ENCODE peak calls at places on chromosomes 12 and 14, in eight cellular contexts. S is cardiac muscle cell, L is gastrocnemius medialis, V is tibial artery, P is aorta, O is ovary, J is dorsolateral prefrontal cortex, B is upper lobe of right lung. H is an unnamed sample. For H3K27me3, the result is how much of the 10 kb centered on the place peaks cover.

GRCh38 chr12:88310069-88310468 is 168.0 kb downstream of the TMTC3 start:
- DNase-seq in P (no peak), L (peak), O (no peak), B (no peak), V (peak), J (no peak), S (peak), H (no peak)

GRCh38 chr14:50971122-50971781 is 27.0 kb upstream of the PYGL start:
- DNase-seq in P (no peak), J (no peak), S (no peak), O (no peak), V (no peak), B (no peak), L (no peak), H (no peak)

GRCh38 chr12:117587646-117588287 is 226.3 kb upstream of the NOS1 start:
- DNase-seq in O (peak), V (peak), J (peak), L (peak), B (peak), P (no peak), S (peak), H (peak)

GRCh38 chr14:67622675-67623074 is 3.0 kb downstream of the ARG2 start:
- DNase-seq in S (peak), J (no peak), V (peak), P (no peak), B (no peak), L (peak), O (no peak), H (peak)

GRCh38 chr14:91774138-91775096 is 42.5 kb upstream of the CATSPERB start:
- DNase-seq in O (no peak), L (no peak), S (no peak), V (no peak), B (no peak), J (no peak), P (no peak), H (no peak)

GRCh38 chr12:103785243-103786031 is 55.6 kb downstream of the NT5DC3 start:
- DNase-seq in P (no peak), O (no peak), B (no peak), J (no peak), S (no peak), V (no peak), L (no peak), H (no peak)

GRCh38 chr12:66594688-66595087 is 84.2 kb downstream of the GRIP1 start:
- DNase-seq in V (no peak), J (no peak), P (no peak), S (no peak), L (no peak), O (no peak), B (no peak), H (no peak)

GRCh38 chr12:116099664-116100432 is 177.6 kb downstream of the MED13L start:
- DNase-seq in S (no peak), O (no peak), P (no peak), J (no peak), L (no peak), B (no peak), V (no peak), H (no peak)

GRCh38 chr14:73008501-73008900 is 18.4 kb downstream of the ZFYVE1 start:
- DNase-seq in O (no peak), J (no peak), S (peak), L (peak), B (no peak), V (no peak), P (no peak), H (no peak)

GRCh38 chr14:33454707-33455106 is 496.2 kb downstream of the EGLN3 start:
- DNase-seq in V (no peak), L (no peak), J (no peak), P (no peak), B (no peak), S (no peak), O (no peak), H (no peak)

GRCh38 chr14:78836777-78837176 is 666.6 kb downstream of the NRXN3 start:
- DNase-seq in L (peak), P (no peak), B (no peak), J (no peak), S (peak), O (no peak), V (no peak), H (no peak)

GRCh38 chr12:91899056-91899455 is 246.6 kb downstream of the BTG1 start:
- DNase-seq in P (no peak), L (no peak), J (no peak), S (no peak), O (no peak), V (no peak), B (no peak), H (no peak)

DNA sequence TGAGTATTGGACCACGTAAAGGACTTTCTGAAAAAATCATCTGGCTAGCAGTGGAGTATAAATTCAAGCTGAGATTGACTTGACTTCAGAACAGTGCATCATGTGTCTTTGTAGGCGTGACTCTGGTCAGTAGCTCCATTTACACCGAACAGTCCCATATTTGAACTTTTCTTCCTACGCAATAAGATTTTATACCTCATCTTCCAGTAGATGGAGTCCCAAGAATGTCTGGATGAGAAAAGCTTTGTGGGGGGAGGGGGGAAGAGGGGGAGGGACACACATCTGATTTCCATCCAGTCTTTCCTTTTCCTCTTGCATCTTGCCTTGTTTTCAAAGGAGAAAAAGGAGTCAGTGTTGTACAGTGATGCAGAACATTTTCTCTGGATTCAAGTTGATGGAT is 241.0 kb downstream of the EMP1 start:
- DNase-seq in J (no peak), L (no peak), O (no peak), P (no peak), S (no peak), V (no peak), B (no peak), H (no peak)
- H3K27me3 ChIP-seq in J (under half), L (under half), O (under half), P (under half), S (under half), V (under half), B (under half), H (under half)

GRCh38 chr14:103969961-103970360 is 27.6 kb upstream of the RD3L start:
- DNase-seq in O (no peak), J (no peak), S (no peak), B (no peak), V (no peak), P (no peak), L (no peak), H (no peak)
- H3K4me3 ChIP-seq in O (no peak), J (no peak), S (no peak), B (no peak), V (no peak), P (no peak), L (no peak), H (no peak)

GRCh38 chr14:94710731-94711130 is 59.2 kb downstream of the GSC start:
- DNase-seq in L (no peak), V (no peak), B (no peak), S (no peak), O (no peak), J (no peak), P (no peak), H (no peak)
- H3K27ac ChIP-seq in L (no peak), V (no peak), B (no peak), S (no peak), O (no peak), J (no peak), P (no peak), H (no peak)

DNA sequence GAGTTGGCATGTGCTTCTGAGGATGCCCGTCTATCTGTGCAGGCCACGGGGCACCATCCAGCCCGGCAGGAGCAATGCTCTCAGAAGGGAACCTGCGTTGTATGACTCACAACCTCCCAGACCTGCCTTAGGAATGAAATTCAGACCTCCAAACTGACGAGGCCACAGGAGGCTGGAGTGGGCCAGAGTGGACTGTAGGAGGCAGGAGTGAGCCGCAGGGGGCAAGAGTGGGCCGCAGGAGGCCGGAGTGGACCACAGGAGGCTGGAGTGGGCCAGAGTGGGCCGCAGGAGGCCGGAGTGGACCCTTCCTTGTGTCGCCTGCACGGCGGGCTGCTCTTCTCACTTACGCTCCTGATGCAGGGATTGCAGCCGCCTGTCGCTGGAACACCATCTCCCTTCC is 11.1 kb upstream of the FBRSL1 start:
- DNase-seq in V (no peak), J (no peak), O (no peak), L (no peak), P (no peak), B (no peak), S (no peak), H (no peak)
- H3K27me3 ChIP-seq in V (under half), J (under half), O (under half), L (under half), P (under half), B (under half), S (under half), H (under half)

DNA sequence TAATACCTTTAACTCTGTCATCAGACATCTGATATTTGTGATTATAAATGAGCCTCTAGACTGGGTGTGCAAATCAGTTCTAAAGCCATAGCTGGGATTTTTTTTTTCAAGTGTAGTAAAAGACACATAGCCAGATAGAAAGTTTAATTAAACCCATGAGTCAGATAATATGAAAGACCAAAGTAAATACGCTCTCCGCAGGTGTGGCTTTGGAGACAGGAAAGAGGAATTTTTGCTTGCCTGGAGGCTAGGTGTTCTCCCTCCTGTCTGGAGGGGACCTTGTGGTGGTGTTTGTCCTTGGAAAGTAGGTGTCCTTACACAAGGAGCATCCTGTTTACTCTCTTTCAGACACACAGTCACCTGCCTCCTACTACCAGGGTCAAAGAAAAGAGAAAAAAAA is 61.0 kb downstream of the GALNT8 start:
- DNase-seq in B (no peak), S (no peak), V (no peak), P (no peak), L (no peak), J (no peak), O (no peak), H (no peak)
- H3K4me3 ChIP-seq in B (no peak), S (no peak), V (no peak), P (no peak), L (no peak), J (no peak), O (no peak), H (no peak)

DNA sequence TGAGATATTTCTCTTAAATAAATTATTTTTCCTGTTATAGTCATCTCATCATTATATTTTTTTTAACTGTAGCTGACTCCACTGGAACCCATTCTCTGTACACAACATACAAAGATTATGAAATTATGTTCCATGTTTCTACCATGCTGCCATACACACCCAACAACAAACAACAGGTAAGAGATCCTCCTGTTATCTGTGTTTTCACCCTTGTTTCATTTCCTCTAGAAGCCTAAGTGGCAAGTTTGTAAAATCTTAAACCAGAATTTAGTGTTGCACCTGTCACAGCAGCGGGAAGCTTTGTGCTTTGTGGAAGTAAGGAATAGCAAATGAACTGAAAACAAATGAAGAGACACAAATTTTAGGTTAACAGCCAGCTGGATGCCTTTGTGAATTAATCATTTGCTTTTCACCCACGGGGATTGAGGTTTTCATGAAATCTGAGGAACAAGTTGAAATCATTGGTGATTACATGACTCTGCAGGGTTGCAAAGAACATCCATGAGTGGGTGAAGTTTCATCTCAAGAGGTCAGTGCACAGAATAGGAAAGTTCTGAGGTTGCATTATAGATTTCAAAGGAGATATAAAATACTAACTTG is 273.9 kb upstream of the RGS6 start:
- DNase-seq in V (no peak), L (no peak), O (no peak), B (no peak), J (no peak), P (no peak), S (peak), H (no peak)
- H3K27ac ChIP-seq in V (peak), L (no peak), O (no peak), B (no peak), J (no peak), P (no peak), S (no peak), H (no peak)

GRCh38 chr12:54569072-54569471 is 19.4 kb downstream of the PPP1R1A start:
- DNase-seq in J (no peak), B (no peak), V (no peak), O (no peak), S (no peak), L (no peak), P (no peak), H (no peak)

GRCh38 chr12:54572881-54573280 is 15.6 kb downstream of the PPP1R1A start:
- DNase-seq in P (no peak), V (no peak), B (no peak), L (no peak), S (no peak), O (no peak), J (no peak), H (no peak)

GRCh38 chr12:54571166-54571856 is 17.1 kb downstream of the PPP1R1A start:
- DNase-seq in L (no peak), B (no peak), V (no peak), J (no peak), S (peak), P (no peak), O (no peak), H (no peak)

GRCh38 chr12:54569995-54570531 is 18.4 kb downstream of the PPP1R1A start:
- DNase-seq in B (no peak), P (no peak), O (no peak), S (no peak), J (no peak), V (no peak), L (no peak), H (no peak)

DNA sequence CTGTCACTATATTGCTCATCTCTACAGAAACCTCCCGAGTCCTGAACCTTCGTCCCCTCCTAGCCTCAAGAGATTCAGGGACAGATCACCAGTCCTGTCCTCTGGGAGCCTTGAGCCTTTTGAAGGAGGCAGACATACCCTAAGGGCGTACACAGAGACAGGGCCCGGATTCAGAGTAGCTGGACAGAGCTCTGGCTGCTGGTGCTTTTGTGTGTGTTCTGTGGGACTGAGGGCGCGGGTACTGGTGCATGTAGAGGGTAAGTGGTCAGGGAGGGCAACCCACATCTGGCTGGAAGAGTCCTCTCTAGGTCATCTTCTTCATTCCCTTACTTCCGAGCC is 16.6 kb downstream of the PPP1R1A start:
- DNase-seq in O (no peak), J (no peak), B (no peak), V (no peak), S (no peak), L (no peak), P (no peak), H (no peak)
- H3K27me3 ChIP-seq in O (under half), J (under half), B (under half), V (under half), S (under half), L (under half), P (under half), H (under half)

DNA sequence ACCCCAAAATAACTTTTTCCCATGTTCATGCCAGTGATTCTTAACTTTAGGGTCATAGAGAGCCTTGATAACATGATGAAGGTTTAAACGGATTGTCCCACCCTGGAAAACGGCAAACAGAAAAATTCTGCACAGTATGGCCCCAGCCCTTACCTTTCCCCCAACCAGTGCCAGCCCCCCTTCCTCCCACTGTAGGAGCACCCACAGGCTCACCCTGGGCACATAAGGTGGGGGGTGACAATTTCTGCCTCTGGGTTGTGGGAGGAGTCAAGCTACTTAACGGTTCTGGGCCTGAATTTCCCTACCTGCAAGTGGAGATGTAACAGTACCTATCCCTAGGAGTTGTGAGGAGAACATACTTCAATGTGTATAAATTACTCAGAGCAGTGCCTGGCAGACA is 18.1 kb downstream of the XRCC3 start:
- DNase-seq in S (no peak), V (no peak), J (no peak), L (no peak), P (peak), O (no peak), B (no peak), H (no peak)
- H3K4me3 ChIP-seq in S (no peak), V (no peak), J (no peak), L (no peak), P (no peak), O (no peak), B (no peak), H (no peak)

H was measured in left lung.